ENCODE peak calls at places on chromosomes 2 and 18, in six cellular contexts. One of them, this sample, is unnamed.

GRCh38 chr2:85649201-85650190 is 18.5 kb downstream of the SFTPB start:
- DNase-seq in K562: no peak
- DNase-seq in prostate gland: no peak
- DNase-seq in HCT116: no peak
- DNase-seq in suprapubic skin: no peak
- DNase-seq in upper lobe of left lung: no peak
- DNase-seq in this sample: no peak

GRCh38 chr18:28740575-28740974 is 563.6 kb upstream of the CDH2 start:
- DNase-seq in K562: no peak
- DNase-seq in prostate gland: no peak
- DNase-seq in suprapubic skin: no peak
- DNase-seq in HCT116: no peak
- DNase-seq in upper lobe of left lung: no peak
- DNase-seq in this sample: no peak

GRCh38 chr2:11589316-11589940 is 55.6 kb downstream of the GREB1 start:
- DNase-seq in suprapubic skin: no peak
- DNase-seq in K562: no peak
- DNase-seq in upper lobe of left lung: no peak
- DNase-seq in prostate gland: no peak
- DNase-seq in HCT116: no peak
- DNase-seq in this sample: peak

GRCh38 chr18:59265246-59266018 is 7.8 kb downstream of the RAX start:
- DNase-seq in K562: peak
- DNase-seq in HCT116: no peak
- DNase-seq in suprapubic skin: no peak
- DNase-seq in upper lobe of left lung: peak
- DNase-seq in prostate gland: no peak
- DNase-seq in this sample: no peak

GRCh38 chr2:173958198-173958846 is 6.9 kb downstream of the SP3 start:
- DNase-seq in prostate gland: no peak
- DNase-seq in K562: no peak
- DNase-seq in HCT116: no peak
- DNase-seq in suprapubic skin: no peak
- DNase-seq in upper lobe of left lung: no peak
- DNase-seq in this sample: no peak

GRCh38 chr2:172082944-172083718 is 2.2 kb upstream of the DLX1 start:
- DNase-seq in K562: no peak
- DNase-seq in HCT116: no peak
- DNase-seq in upper lobe of left lung: peak
- DNase-seq in prostate gland: no peak
- DNase-seq in suprapubic skin: no peak
- DNase-seq in this sample: peak

GRCh38 chr2:179532890-179533289 is 268.3 kb upstream of the SESTD1 start:
- DNase-seq in prostate gland: no peak
- DNase-seq in suprapubic skin: no peak
- DNase-seq in upper lobe of left lung: no peak
- DNase-seq in K562: no peak
- DNase-seq in HCT116: no peak
- DNase-seq in this sample: no peak

GRCh38 chr18:76686737-76687231 is 135.6 kb upstream of the ZNF236 start:
- DNase-seq in K562: no peak
- DNase-seq in upper lobe of left lung: peak
- DNase-seq in prostate gland: peak
- DNase-seq in suprapubic skin: peak
- DNase-seq in HCT116: peak
- DNase-seq in this sample: no peak

GRCh38 chr18:48948112-48949050 is 2.4 kb downstream of the SMAD7 start:
- DNase-seq in suprapubic skin: no peak
- DNase-seq in K562: peak
- DNase-seq in HCT116: no peak
- DNase-seq in prostate gland: peak
- DNase-seq in upper lobe of left lung: peak
- DNase-seq in this sample: peak

GRCh38 chr2:224242543-224242942 is 159.4 kb downstream of the FAM124B start:
- DNase-seq in upper lobe of left lung: no peak
- DNase-seq in suprapubic skin: no peak
- DNase-seq in HCT116: no peak
- DNase-seq in prostate gland: no peak
- DNase-seq in K562: no peak
- DNase-seq in this sample: no peak

GRCh38 chr2:235018838-235019237 is 67.0 kb downstream of the SH3BP4 start:
- DNase-seq in suprapubic skin: no peak
- DNase-seq in HCT116: no peak
- DNase-seq in upper lobe of left lung: no peak
- DNase-seq in prostate gland: no peak
- DNase-seq in K562: no peak
- DNase-seq in this sample: no peak

GRCh38 chr18:59649575-59649974 is 47.6 kb downstream of the CCBE1 start:
- DNase-seq in K562: no peak
- DNase-seq in prostate gland: no peak
- DNase-seq in upper lobe of left lung: no peak
- DNase-seq in suprapubic skin: no peak
- DNase-seq in HCT116: no peak
- DNase-seq in this sample: no peak

GRCh38 chr18:11176416-11176815 is 27.0 kb upstream of the PIEZO2 start:
- DNase-seq in K562: no peak
- DNase-seq in suprapubic skin: no peak
- DNase-seq in upper lobe of left lung: no peak
- DNase-seq in HCT116: no peak
- DNase-seq in prostate gland: no peak
- DNase-seq in this sample: no peak

GRCh38 chr2:124805060-124805459 is 780.0 kb downstream of the CNTNAP5 start:
- DNase-seq in prostate gland: no peak
- DNase-seq in K562: no peak
- DNase-seq in HCT116: no peak
- DNase-seq in suprapubic skin: no peak
- DNase-seq in upper lobe of left lung: no peak
- DNase-seq in this sample: no peak

GRCh38 chr2:229443869-229444268 is 172.8 kb upstream of the PID1 start:
- DNase-seq in prostate gland: no peak
- DNase-seq in K562: no peak
- DNase-seq in suprapubic skin: no peak
- DNase-seq in HCT116: no peak
- DNase-seq in upper lobe of left lung: no peak
- DNase-seq in this sample: no peak

GRCh38 chr2:138176862-138177439 is 212.7 kb downstream of the HNMT start:
- DNase-seq in upper lobe of left lung: no peak
- DNase-seq in K562: no peak
- DNase-seq in HCT116: no peak
- DNase-seq in suprapubic skin: no peak
- DNase-seq in prostate gland: no peak
- DNase-seq in this sample: no peak

GRCh38 chr2:160583162-160583522 is 89.5 kb upstream of the RBMS1 start:
- DNase-seq in HCT116: no peak
- DNase-seq in K562: no peak
- DNase-seq in upper lobe of left lung: no peak
- DNase-seq in suprapubic skin: no peak
- DNase-seq in prostate gland: peak
- DNase-seq in this sample: no peak

GRCh38 chr2:42136832-42137821 is 32.0 kb upstream of the EML4 start:
- DNase-seq in prostate gland: no peak
- DNase-seq in suprapubic skin: no peak
- DNase-seq in upper lobe of left lung: no peak
- DNase-seq in HCT116: no peak
- DNase-seq in K562: no peak
- DNase-seq in this sample: no peak

GRCh38 chr2:10548626-10549025 is 100.5 kb upstream of the ODC1 start:
- DNase-seq in K562: no peak
- DNase-seq in HCT116: no peak
- DNase-seq in upper lobe of left lung: no peak
- DNase-seq in suprapubic skin: no peak
- DNase-seq in prostate gland: no peak
- DNase-seq in this sample: no peak

GRCh38 chr2:241636182-241636982 is 576 bp downstream of the THAP4 start:
- DNase-seq in K562: peak
- DNase-seq in HCT116: no peak
- DNase-seq in prostate gland: no peak
- DNase-seq in upper lobe of left lung: peak
- DNase-seq in suprapubic skin: no peak
- DNase-seq in this sample: peak

GRCh38 chr18:51753365-51754057 is 556.0 kb upstream of the MEX3C start:
- DNase-seq in prostate gland: no peak
- DNase-seq in K562: no peak
- DNase-seq in upper lobe of left lung: no peak
- DNase-seq in suprapubic skin: no peak
- DNase-seq in HCT116: no peak
- DNase-seq in this sample: no peak

GRCh38 chr2:62409442-62409841 is 96.6 kb downstream of the TMEM17 start:
- DNase-seq in prostate gland: no peak
- DNase-seq in HCT116: no peak
- DNase-seq in K562: no peak
- DNase-seq in upper lobe of left lung: no peak
- DNase-seq in suprapubic skin: no peak
- DNase-seq in this sample: no peak

GRCh38 chr2:45706028-45706427 is 54.6 kb downstream of the PRKCE start:
- DNase-seq in upper lobe of left lung: no peak
- DNase-seq in HCT116: no peak
- DNase-seq in suprapubic skin: no peak
- DNase-seq in prostate gland: no peak
- DNase-seq in K562: no peak
- DNase-seq in this sample: no peak

GRCh38 chr2:47724221-47724981 is 58.5 kb upstream of the MSH6 start:
- DNase-seq in suprapubic skin: no peak
- DNase-seq in upper lobe of left lung: no peak
- DNase-seq in HCT116: no peak
- DNase-seq in prostate gland: no peak
- DNase-seq in K562: no peak
- DNase-seq in this sample: peak

GRCh38 chr18:23134780-23135678 is at the start of gene CABLES1:
- DNase-seq in K562: peak
- DNase-seq in upper lobe of left lung: peak
- DNase-seq in HCT116: no peak
- DNase-seq in prostate gland: peak
- DNase-seq in suprapubic skin: peak
- DNase-seq in this sample: peak

GRCh38 chr2:42573256-42573655 is 4.8 kb downstream of the MTA3 start:
- DNase-seq in K562: no peak
- DNase-seq in upper lobe of left lung: no peak
- DNase-seq in HCT116: no peak
- DNase-seq in prostate gland: no peak
- DNase-seq in suprapubic skin: no peak
- DNase-seq in this sample: no peak

GRCh38 chr2:19868705-19869550 is 32.9 kb downstream of the TTC32 start:
- DNase-seq in suprapubic skin: peak
- DNase-seq in upper lobe of left lung: peak
- DNase-seq in K562: peak
- DNase-seq in prostate gland: no peak
- DNase-seq in HCT116: no peak
- DNase-seq in this sample: peak

GRCh38 chr2:74576151-74576755 is 21.7 kb downstream of the DOK1 start:
- DNase-seq in suprapubic skin: no peak
- DNase-seq in K562: no peak
- DNase-seq in HCT116: no peak
- DNase-seq in prostate gland: no peak
- DNase-seq in upper lobe of left lung: no peak
- DNase-seq in this sample: no peak
- H3K4me3 ChIP-seq in suprapubic skin: no peak
- H3K4me3 ChIP-seq in K562: no peak
- H3K4me3 ChIP-seq in HCT116: no peak
- H3K4me3 ChIP-seq in prostate gland: no peak
- H3K4me3 ChIP-seq in upper lobe of left lung: no peak
- H3K4me3 ChIP-seq in this sample: no peak

DNA sequence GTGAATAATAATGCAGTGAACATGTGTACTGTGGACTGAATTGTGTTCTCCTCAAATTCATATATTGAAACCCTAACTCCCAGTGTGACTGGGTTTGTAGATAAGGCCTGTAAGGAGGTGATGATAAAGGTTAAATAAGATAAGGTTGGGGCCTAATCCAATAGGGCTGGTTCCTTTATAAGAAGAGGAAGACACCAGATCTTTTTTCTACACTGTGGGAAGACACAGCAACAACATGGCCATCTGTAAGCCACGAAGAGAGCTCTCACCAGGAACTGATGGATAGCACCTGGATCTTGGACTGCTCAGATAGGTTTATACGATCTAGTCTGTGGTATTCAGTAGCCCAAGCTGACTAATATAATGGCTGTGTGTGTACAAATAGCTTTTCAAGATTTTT is 66.8 kb downstream of the BMPR2 start:
- DNase-seq in suprapubic skin: no peak
- DNase-seq in K562: peak
- DNase-seq in HCT116: no peak
- DNase-seq in prostate gland: no peak
- DNase-seq in upper lobe of left lung: no peak
- DNase-seq in this sample: no peak
- TF ChIP-seq POLR2A in suprapubic skin: no peak
- TF ChIP-seq POLR2A in K562: no peak
- TF ChIP-seq POLR2A in HCT116: no peak
- TF ChIP-seq POLR2A in prostate gland: no peak
- TF ChIP-seq POLR2A in upper lobe of left lung: no peak
- TF ChIP-seq POLR2A in this sample: no peak

DNA sequence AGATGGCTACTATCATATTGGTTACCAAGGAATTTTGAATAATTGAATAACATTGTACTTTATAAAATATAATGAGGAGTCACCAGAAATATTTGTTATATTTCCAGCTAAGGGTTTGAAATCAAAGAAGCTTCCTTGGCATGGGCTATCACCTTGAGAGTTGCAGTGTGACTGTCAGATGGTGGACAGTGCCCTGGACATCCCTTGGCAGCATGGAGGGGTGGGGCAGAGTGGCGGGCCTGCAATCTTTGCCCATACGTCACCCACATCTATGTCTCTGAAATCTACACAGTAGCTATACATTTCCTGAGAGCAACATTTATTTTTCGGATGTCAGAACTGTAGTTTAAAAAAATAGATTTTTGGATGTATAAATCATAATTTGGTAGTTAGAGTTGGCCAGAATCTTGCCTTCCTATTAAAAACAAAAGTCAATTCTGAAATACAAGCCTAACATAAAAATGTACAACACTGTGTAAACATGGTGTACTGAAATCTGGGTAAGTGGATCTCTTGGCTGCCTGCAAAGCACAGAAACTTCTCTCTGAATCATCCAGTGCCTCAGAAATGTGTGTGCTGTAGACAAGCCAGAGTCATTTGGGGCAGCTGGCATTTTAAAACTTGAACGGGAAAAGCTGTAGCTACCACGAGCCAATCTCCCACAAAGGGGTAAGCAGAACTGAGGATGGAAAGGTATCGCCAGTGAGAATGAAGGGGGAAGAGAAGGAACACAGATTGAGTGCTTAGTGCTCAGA is 124.2 kb upstream of the ARHGAP28 start:
- DNase-seq in HCT116: no peak
- DNase-seq in K562: no peak
- DNase-seq in suprapubic skin: no peak
- DNase-seq in upper lobe of left lung: no peak
- DNase-seq in prostate gland: peak
- DNase-seq in this sample: no peak
- TF ChIP-seq POLR2AphosphoS5 in HCT116: no peak
- TF ChIP-seq POLR2AphosphoS5 in K562: no peak
- TF ChIP-seq POLR2AphosphoS5 in suprapubic skin: no peak
- TF ChIP-seq POLR2AphosphoS5 in upper lobe of left lung: no peak
- TF ChIP-seq POLR2AphosphoS5 in prostate gland: peak
- TF ChIP-seq POLR2AphosphoS5 in this sample: no peak

GRCh38 chr2:26185304-26185928 is 12.5 kb downstream of the GAREM2 start:
- DNase-seq in HCT116: no peak
- DNase-seq in K562: no peak
- DNase-seq in upper lobe of left lung: no peak
- DNase-seq in suprapubic skin: no peak
- DNase-seq in prostate gland: no peak
- DNase-seq in this sample: no peak
- H3K4me3 ChIP-seq in HCT116: peak
- H3K4me3 ChIP-seq in K562: peak
- H3K4me3 ChIP-seq in upper lobe of left lung: peak
- H3K4me3 ChIP-seq in suprapubic skin: peak
- H3K4me3 ChIP-seq in prostate gland: peak
- H3K4me3 ChIP-seq in this sample: peak

This sample was measured in spleen.